ENCODE peak calls at places on chromosomes 12 and 14, in seven cellular contexts. J is CD8-positive, alpha-beta memory T cell; F is thoracic aorta; A is neuronal stem cell; T is neural progenitor cell; K is fibroblast of lung; V is cardiac muscle cell. Q is an unnamed sample.

GRCh38 chr12:121181181-121181580 is 28.7 kb upstream of the P2RX4 start:
- DNase-seq in J (no peak), F (no peak), A (no peak), T (no peak), K (peak; percentile 61), V (peak; percentile 80), Q (no peak)

GRCh38 chr14:103258211-103258610 is 75.8 kb upstream of the EIF5 start:
- DNase-seq in J (no peak), F (no peak), A (no peak), T (no peak), K (no peak), V (no peak), Q (no peak)

GRCh38 chr12:130198026-130198662 is 35.9 kb downstream of the FZD10 start:
- DNase-seq in J (no peak), F (no peak), A (no peak), T (no peak), K (no peak), V (no peak), Q (no peak)

GRCh38 chr14:105317546-105317945 is 3.0 kb downstream of the PACS2 start:
- DNase-seq in J (no peak), F (no peak), A (no peak), T (no peak), K (peak; percentile 64), V (peak; percentile 48), Q (no peak)

GRCh38 chr12:116454076-116454475 is 105.1 kb upstream of the MAP1LC3B2 start:
- DNase-seq in J (no peak), F (no peak), A (no peak), T (no peak), K (no peak), V (no peak), Q (no peak)

GRCh38 chr14:74697543-74697942 is 15.3 kb downstream of the AREL1 start:
- DNase-seq in J (no peak), F (no peak), A (no peak), T (no peak), K (peak; percentile 94), V (peak; percentile 8), Q (no peak)

GRCh38 chr14:22627506-22628263 is 16.5 kb downstream of the OR6J1 start:
- DNase-seq in J (no peak), F (no peak), A (no peak), T (no peak), K (no peak), V (no peak), Q (no peak)

GRCh38 chr12:10018390-10018789 is 8.0 kb downstream of the CLEC12B start:
- DNase-seq in J (no peak), F (no peak), A (no peak), T (no peak), K (no peak), V (no peak), Q (no peak)

GRCh38 chr12:131615316-131616053 is 95.4 kb upstream of the SFSWAP start:
- DNase-seq in J (no peak), F (no peak), A (no peak), T (no peak), K (no peak), V (no peak), Q (no peak)

GRCh38 chr12:88922816-88923215 is 342.5 kb upstream of the KITLG start:
- DNase-seq in J (no peak), F (no peak), A (no peak), T (no peak), K (peak; percentile 40), V (peak; percentile 13), Q (no peak)

GRCh38 chr12:128076188-128076587 is 190.8 kb upstream of the TMEM132C start:
- DNase-seq in J (no peak), F (no peak), A (no peak), T (no peak), K (peak; percentile 96), V (no peak), Q (no peak)

GRCh38 chr14:78367355-78367754 is 197.2 kb downstream of the NRXN3 start:
- DNase-seq in J (no peak), F (no peak), A (no peak), T (no peak), K (no peak), V (no peak), Q (no peak)

GRCh38 chr12:20050166-20050565 is 318.2 kb upstream of the PDE3A start:
- DNase-seq in J (no peak), F (no peak), A (no peak), T (no peak), K (peak; percentile 42), V (peak; percentile 69), Q (no peak)

GRCh38 chr14:42992930-42993329 is 1386.3 kb downstream of the LRFN5 start:
- DNase-seq in J (no peak), F (no peak), A (no peak), T (no peak), K (no peak), V (no peak), Q (no peak)

GRCh38 chr14:60222820-60223219 is 26.2 kb upstream of the PPM1A start:
- DNase-seq in J (no peak), F (no peak), A (no peak), T (no peak), K (no peak), V (no peak), Q (no peak)

GRCh38 chr12:130818381-130819247 is 20.4 kb downstream of the STX2 start:
- DNase-seq in J (peak; percentile 70), F (no peak), A (peak; percentile 65), T (peak; percentile 85), K (peak; percentile 7), V (peak; percentile 46), Q (peak; percentile 82)

GRCh38 chr12:67925551-67925950 is 63.7 kb upstream of the IFNG-AS1 start:
- DNase-seq in J (no peak), F (no peak), A (no peak), T (no peak), K (peak; percentile 24), V (no peak), Q (no peak)

GRCh38 chr14:95329941-95330340 is 10.2 kb upstream of the CLMN start:
- DNase-seq in J (no peak), F (no peak), A (no peak), T (no peak), K (no peak), V (no peak), Q (no peak)

GRCh38 chr14:95323917-95324316 is 4.2 kb upstream of the CLMN start:
- DNase-seq in J (no peak), F (no peak), A (no peak), T (no peak), K (no peak), V (no peak), Q (no peak)

GRCh38 chr14:95328876-95329503 is 9.3 kb upstream of the CLMN start:
- DNase-seq in J (no peak), F (no peak), A (no peak), T (no peak), K (no peak), V (no peak), Q (no peak)

GRCh38 chr14:95327558-95328374 is 8.1 kb upstream of the CLMN start:
- DNase-seq in J (no peak), F (no peak), A (no peak), T (no peak), K (no peak), V (no peak), Q (no peak)

DNA sequence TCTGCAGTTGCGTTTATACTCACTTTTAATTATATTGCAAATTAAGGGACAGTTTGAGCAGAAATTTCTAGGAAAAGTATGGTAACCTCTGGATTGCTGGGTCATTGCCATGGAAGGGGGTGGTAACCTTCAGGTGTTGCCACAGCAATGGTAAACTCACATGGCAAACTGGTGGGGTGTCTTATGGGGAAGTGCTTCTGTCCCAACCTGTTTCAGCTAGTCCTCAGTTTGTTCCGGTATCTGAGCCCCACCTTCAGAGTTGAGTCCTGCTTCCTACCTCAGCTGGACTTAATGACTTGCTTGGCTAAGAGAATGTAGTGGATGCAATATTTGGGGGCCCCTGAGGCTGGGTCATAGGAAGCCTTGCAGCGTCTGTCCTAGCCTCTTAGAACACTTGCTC is 7.3 kb upstream of the CLMN start:
- DNase-seq in J (no peak), F (no peak), A (no peak), T (no peak), K (no peak), V (no peak), Q (no peak)
- H3K4me3 ChIP-seq in J (no peak overlapping the region), F (no peak overlapping the region), A (no peak overlapping the region), T (no peak overlapping the region), K (no peak overlapping the region), V (no peak overlapping the region), Q (no peak overlapping the region)

DNA sequence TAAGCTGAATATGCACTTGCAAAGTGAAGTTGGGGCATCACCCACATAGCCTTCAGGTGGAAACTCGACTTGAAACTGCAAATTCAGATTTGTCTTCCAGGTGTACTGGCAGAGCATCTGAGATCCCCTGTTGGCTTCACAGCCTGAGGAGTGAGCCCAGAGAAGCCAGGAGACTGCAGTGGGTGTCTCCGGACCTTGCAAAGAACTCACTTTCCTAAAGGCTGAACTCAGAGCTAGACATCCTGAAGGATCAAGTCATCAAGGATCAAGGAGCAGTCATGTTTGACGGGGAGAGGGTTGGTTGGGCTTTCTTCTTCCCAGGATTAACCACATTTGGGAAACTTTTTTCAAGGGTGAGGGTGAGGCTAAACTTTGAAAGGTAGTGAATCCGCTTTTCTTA is 9.1 kb upstream of the HOXC13 start:
- DNase-seq in J (no peak), F (no peak), A (no peak), T (no peak), K (no peak), V (no peak), Q (no peak)
- H3K27me3 ChIP-seq in J (peaks cover 80% of the 10 kb centered on the region), F (peaks cover 23% of the 10 kb centered on the region), A (peaks cover 100% of the 10 kb centered on the region), T (peaks cover 100% of the 10 kb centered on the region), K (peaks cover 77% of the 10 kb centered on the region), V (peaks cover 100% of the 10 kb centered on the region), Q (peaks cover 91% of the 10 kb centered on the region)

GRCh38 chr14:76997257-76997970 is 31.1 kb downstream of the IRF2BPL start:
- DNase-seq in J (no peak), F (no peak), A (no peak), T (peak; percentile 34), K (peak; percentile 36), V (peak; percentile 21), Q (no peak)
- H3K4me1 ChIP-seq in J (no peaks in the 10 kb centered on the region), F (peaks cover 14% of the 10 kb centered on the region), A (peaks cover 28% of the 10 kb centered on the region), T (peaks cover 23% of the 10 kb centered on the region), K (no peaks in the 10 kb centered on the region), V (peaks cover 27% of the 10 kb centered on the region), Q (no peaks in the 10 kb centered on the region)

GRCh38 chr14:50676814-50677516 is 8.9 kb upstream of the SAV1 start:
- DNase-seq in J (no peak), F (no peak), A (no peak), T (no peak), K (no peak), V (no peak), Q (no peak)
- H3K4me3 ChIP-seq in J (no peak overlapping the region), F (no peak overlapping the region), A (no peak overlapping the region), T (no peak overlapping the region), K (no peak overlapping the region), V (no peak overlapping the region), Q (no peak overlapping the region)

DNA sequence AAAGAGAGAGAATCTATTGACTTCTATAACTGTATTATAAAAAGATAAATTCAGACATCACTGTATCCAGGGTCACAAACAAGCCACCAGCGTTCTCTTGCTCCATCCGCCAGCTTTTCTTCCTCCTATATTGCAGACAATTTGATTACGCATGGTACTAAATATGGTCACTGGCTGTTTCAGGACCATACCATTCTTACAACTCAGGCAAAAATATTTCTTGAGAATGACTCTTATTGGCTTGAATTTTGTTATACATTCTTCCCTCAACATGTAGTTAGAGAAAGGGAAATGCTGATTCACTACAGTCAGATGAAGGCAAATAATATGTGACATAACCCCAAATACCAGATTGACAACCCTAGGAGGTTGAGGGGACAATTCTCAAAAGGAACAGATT is 101.3 kb downstream of the SLC6A15 start:
- DNase-seq in J (no peak), F (no peak), A (no peak), T (no peak), K (peak; percentile 45), V (no peak), Q (no peak)
- H3K27me3 ChIP-seq in J (no peaks in the 10 kb centered on the region), F (no peaks in the 10 kb centered on the region), A (no peaks in the 10 kb centered on the region), T (peaks cover 37% of the 10 kb centered on the region), K (no peaks in the 10 kb centered on the region), V (no peaks in the 10 kb centered on the region), Q (no peaks in the 10 kb centered on the region)